ENCODE peak calls at places on chromosomes 13 and 19, in five cellular contexts. A, N, D, T and S are unnamed samples.

GRCh38 chr13:23598371-23598770 is 28.2 kb downstream of the TNFRSF19 start:
- DNase-seq in D (no peak), N (no peak), A (no peak), T (no peak), S (peak; percentile 77)

GRCh38 chr13:25232937-25233515 is 54.3 kb downstream of the MTMR6 start:
- DNase-seq in A (peak; percentile 43), T (peak; percentile 52), N (peak; percentile 38), D (no peak), S (peak; percentile 47)

GRCh38 chr13:41426047-41426446 is 31.3 kb upstream of the RGCC start:
- DNase-seq in T (no peak), D (no peak), N (no peak), A (no peak), S (no peak)

GRCh38 chr19:30227661-30228112 is 144.5 kb upstream of the ZNF536 start:
- DNase-seq in A (peak; percentile 40), N (peak; percentile 17), D (peak; percentile 59), T (peak; percentile 50), S (peak; percentile 12)

GRCh38 chr19:37304190-37304883 is 66.6 kb upstream of the ZNF527 start:
- DNase-seq in T (no peak), D (no peak), N (no peak), A (peak; percentile 20), S (no peak)

GRCh38 chr13:78326608-78327007 is 276.7 kb downstream of the POU4F1 start:
- DNase-seq in N (no peak), T (no peak), D (no peak), A (peak; percentile 46), S (peak; percentile 23)

GRCh38 chr13:20118268-20119140 is 42.3 kb downstream of the GJA3 start:
- DNase-seq in T (peak; percentile 35), N (peak; percentile 39), D (peak; percentile 76), A (peak; percentile 59), S (peak; percentile 43)

GRCh38 chr19:11692127-11692790 is 46.5 kb downstream of the ZNF823 start:
- DNase-seq in A (no peak), D (no peak), N (no peak), T (no peak), S (no peak)

GRCh38 chr13:94331281-94331680 is 148.2 kb downstream of the DCT start:
- DNase-seq in D (no peak), N (no peak), A (no peak), T (no peak), S (no peak)

GRCh38 chr13:40550130-40550529 is 116.3 kb downstream of the FOXO1 start:
- DNase-seq in D (no peak), A (peak; percentile 58), T (peak; percentile 82), N (no peak), S (peak; percentile 79)

GRCh38 chr13:98657506-98658085 is 80.7 kb upstream of the STK24 start:
- DNase-seq in N (no peak), A (no peak), D (no peak), T (no peak), S (peak; percentile 36)

GRCh38 chr19:14385492-14385891 is 4.2 kb downstream of the ADGRE5 start:
- DNase-seq in D (no peak), A (no peak), T (no peak), N (no peak), S (no peak)

GRCh38 chr13:99214232-99214631 is 13.6 kb downstream of the UBAC2 start:
- DNase-seq in N (no peak), A (no peak), D (no peak), T (no peak), S (no peak)

GRCh38 chr13:72180253-72180952 is 313.4 kb upstream of the DACH1 start:
- DNase-seq in D (no peak), T (peak; percentile 58), A (no peak), N (no peak), S (no peak)

GRCh38 chr19:33718668-33719259 is 77.9 kb upstream of the KCTD15 start:
- DNase-seq in T (no peak), A (no peak), N (no peak), D (no peak), S (no peak)

GRCh38 chr13:23673867-23674605 is 103.8 kb downstream of the TNFRSF19 start:
- DNase-seq in D (no peak), T (no peak), N (no peak), A (peak; percentile 68), S (no peak)

GRCh38 chr19:24040621-24041020 is 46.4 kb upstream of the ZNF254 start:
- DNase-seq in T (peak; percentile 41), A (no peak), N (no peak), D (no peak), S (no peak)

GRCh38 chr13:28357846-28358496 is 137.0 kb downstream of the FLT1 start:
- DNase-seq in N (no peak), D (no peak), T (no peak), A (no peak), S (no peak)

GRCh38 chr13:36919833-36920611 is at the start of gene SMAD9:
- DNase-seq in N (peak; percentile 66), D (peak; percentile 89), T (peak; percentile 67), A (peak; percentile 59), S (peak; percentile 63)

GRCh38 chr13:99590519-99591011 is 89.3 kb downstream of the TM9SF2 start:
- DNase-seq in D (no peak), A (peak; percentile 74), N (peak; percentile 76), T (peak; percentile 47), S (peak; percentile 8)

GRCh38 chr13:114105351-114106225 is 26.8 kb downstream of the RASA3 start:
- DNase-seq in N (no peak), A (no peak), D (peak; percentile 17), T (peak; percentile 52), S (no peak)

GRCh38 chr19:33134571-33135041 is 2.7 kb downstream of the WDR88 start:
- DNase-seq in A (no peak), N (no peak), T (no peak), D (no peak), S (no peak)

GRCh38 chr19:20662421-20663105 is 1.2 kb upstream of the ZNF626 start:
- DNase-seq in D (peak; percentile 46), T (no peak), N (no peak), A (no peak), S (no peak)

GRCh38 chr13:44132710-44133109 is 240.9 kb upstream of the SERP2 start:
- DNase-seq in D (no peak), N (peak; percentile 56), T (no peak), A (peak; percentile 48), S (peak; percentile 73)

GRCh38 chr19:13825489-13826475 is 30.5 kb downstream of the ZSWIM4 start:
- DNase-seq in T (no peak), D (peak; percentile 42), A (no peak), N (no peak), S (no peak)

GRCh38 chr19:43546581-43546980 is 13.6 kb downstream of the ZNF575 start:
- DNase-seq in T (no peak), N (no peak), D (no peak), A (no peak), S (no peak)

GRCh38 chr13:106573855-106574254 is 5.9 kb upstream of the ARGLU1 start:
- DNase-seq in A (peak; percentile 43), N (peak; percentile 74), T (no peak), D (peak; percentile 63), S (peak; percentile 58)

GRCh38 chr19:56671613-56671994 is at the start of gene ZNF835:
- DNase-seq in A (peak; percentile 70), N (no peak), D (peak; percentile 97), T (peak; percentile 38), S (peak; percentile 61)

GRCh38 chr13:112652512-112653458 is 37.1 kb upstream of the ATP11A start:
- DNase-seq in D (no peak), A (no peak), N (no peak), T (no peak), S (peak; percentile 3)

GRCh38 chr13:43545317-43545874 is 241.4 kb downstream of the ENOX1 start:
- DNase-seq in T (peak; percentile 55), N (peak; percentile 60), D (peak; percentile 54), A (peak; percentile 81), S (peak; percentile 87)

GRCh38 chr19:19259741-19260140 is 13.4 kb downstream of the TM6SF2 start:
- DNase-seq in A (peak; percentile 14), N (no peak), D (no peak), T (peak; percentile 50), S (peak; percentile 43)

GRCh38 chr19:50415661-50416033 is 3.1 kb upstream of the SPIB start:
- DNase-seq in A (no peak), N (no peak), D (no peak), T (no peak), S (no peak)

GRCh38 chr19:54164369-54165068 is 5.0 kb upstream of the LENG1 start:
- DNase-seq in T (peak; percentile 47), N (peak; percentile 27), D (peak; percentile 64), A (peak; percentile 49), S (no peak)

GRCh38 chr19:33950141-33950805 is 153.6 kb downstream of the KCTD15 start:
- DNase-seq in T (no peak), N (no peak), D (no peak), A (no peak), S (peak; percentile 1)

GRCh38 chr13:91804724-91805123 is 406.3 kb downstream of the GPC5 start:
- DNase-seq in A (no peak), D (no peak), N (no peak), T (no peak), S (no peak)

GRCh38 chr13:91809161-91809560 is 410.7 kb downstream of the GPC5 start:
- DNase-seq in T (no peak), N (no peak), A (no peak), D (no peak), S (no peak)

GRCh38 chr13:91802957-91803356 is 404.5 kb downstream of the GPC5 start:
- DNase-seq in N (no peak), T (no peak), D (no peak), A (no peak), S (no peak)

GRCh38 chr13:91805605-91806004 is 407.2 kb downstream of the GPC5 start:
- DNase-seq in N (no peak), A (peak; percentile 16), D (no peak), T (peak; percentile 35), S (no peak)
- TF ChIP-seq CTCF in N (no peak), A (no peak), D (no peak), T (peak; percentile 35), S (no peak)

DNA sequence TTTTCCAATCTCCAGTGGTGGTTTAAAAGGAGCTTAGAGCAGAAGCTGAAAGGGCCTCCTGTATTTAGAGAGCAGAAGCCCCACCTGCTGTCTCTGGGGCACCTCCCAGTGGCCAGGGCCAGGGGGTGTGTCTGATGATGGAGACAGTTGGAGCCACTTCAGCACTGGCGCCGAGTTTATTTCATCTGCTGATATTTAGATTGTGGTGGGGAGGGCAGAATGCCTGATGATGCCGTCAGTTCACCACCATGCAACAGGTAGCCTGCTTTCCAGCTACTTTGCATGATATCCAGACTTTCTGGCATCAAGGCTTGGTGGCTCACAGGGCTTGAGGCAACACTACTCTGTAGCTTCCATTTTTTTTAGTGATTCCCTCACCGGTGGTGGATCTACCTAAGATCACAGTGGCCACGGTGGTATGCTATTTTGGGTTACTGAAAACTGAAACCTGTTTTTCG is 371.9 kb downstream of the KCNRG start:
- DNase-seq in A (peak; percentile 44), D (peak; percentile 36), T (peak; percentile 60), N (peak; percentile 61), S (peak; percentile 41)
- H3K4me3 ChIP-seq in A (no peak overlapping the region), D (no peak overlapping the region), T (no peak overlapping the region), N (no peak overlapping the region), S (no peak overlapping the region)

DNA sequence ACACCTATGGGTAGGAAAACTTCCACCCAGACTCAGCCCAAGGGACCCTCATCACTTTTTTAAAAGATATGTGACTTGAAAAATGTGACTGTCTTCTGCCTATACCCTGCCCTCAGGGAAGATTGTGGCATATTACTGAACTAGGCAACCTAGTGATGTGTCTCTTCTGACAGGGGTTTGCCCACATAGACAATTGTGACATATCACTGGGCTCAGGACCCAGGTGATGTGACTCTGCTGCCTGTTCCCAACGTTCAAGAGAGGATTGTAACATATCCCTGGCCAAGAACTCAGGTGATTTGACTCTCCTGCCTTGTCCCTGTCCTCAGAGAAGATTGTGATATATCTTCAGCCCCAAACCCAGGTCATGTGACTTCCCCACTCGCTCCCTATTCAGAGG is 86.3 kb upstream of the ZNF43 start:
- DNase-seq in N (no peak), A (no peak), T (no peak), D (no peak), S (no peak)
- TF ChIP-seq CTCF in N (no peak), A (no peak), T (no peak), D (no peak), S (no peak)

GRCh38 chr19:15449620-15450527 is at the start of gene WIZ:
- DNase-seq in T (peak; percentile 70), N (peak; percentile 56), D (peak; percentile 92), A (peak; percentile 67), S (peak; percentile 40)
- H3K4me3 ChIP-seq in T (peak within 1 kb of the TSS; percentile 70), N (peak within 1 kb of the TSS; percentile 73), D (peak within 1 kb of the TSS; percentile 90), A (peak within 1 kb of the TSS; percentile 60), S (peak within 1 kb of the TSS; percentile 48)